ENCODE peak calls at places on chromosomes 6 and 20, in six cellular contexts. Q is transverse colon, L is cardiac fibroblast, R is neural crest cell, X is fibroblast of mammary gland, W is fibroblast of lung. I is an unnamed sample.

GRCh38 chr20:63653974-63654680 is 903 bp upstream of the STMN3 start:
- DNase-seq in Q (no peak), L (no peak), R (no peak), X (no peak), W (no peak), I (no peak)

GRCh38 chr6:15776458-15776980 is 113.7 kb upstream of the DTNBP1 start:
- DNase-seq in Q (no peak), L (no peak), R (no peak), X (no peak), W (no peak), I (no peak)

GRCh38 chr20:64223526-64224067 is 32.0 kb upstream of the PCMTD2 start:
- DNase-seq in Q (no peak), L (peak), R (peak), X (peak), W (peak), I (peak)

GRCh38 chr20:4225778-4226177 is 210.4 kb upstream of the RNF24 start:
- DNase-seq in Q (no peak), L (peak), R (no peak), X (peak), W (peak), I (no peak)

GRCh38 chr20:38423541-38423940 is 11.6 kb downstream of the SNHG17 start:
- DNase-seq in Q (no peak), L (no peak), R (no peak), X (no peak), W (no peak), I (no peak)

GRCh38 chr6:19554356-19555225 is 282.6 kb upstream of the ID4 start:
- DNase-seq in Q (no peak), L (peak), R (no peak), X (peak), W (peak), I (no peak)

GRCh38 chr6:123316733-123317323 is 319.9 kb downstream of the TRDN start:
- DNase-seq in Q (no peak), L (peak), R (no peak), X (peak), W (peak), I (no peak)

GRCh38 chr6:111265842-111266241 is 178.5 kb downstream of the SLC16A10 start:
- DNase-seq in Q (no peak), L (peak), R (no peak), X (no peak), W (peak), I (no peak)

GRCh38 chr20:32893878-32894483 is 35.3 kb downstream of the EFCAB8 start:
- DNase-seq in Q (no peak), L (peak), R (peak), X (peak), W (no peak), I (peak)

GRCh38 chr20:10754809-10755208 is 81.0 kb upstream of the JAG1 start:
- DNase-seq in Q (no peak), L (no peak), R (no peak), X (no peak), W (no peak), I (no peak)

GRCh38 chr20:45892049-45892816 is 1.1 kb downstream of the CTSA start:
- DNase-seq in Q (peak), L (peak), R (no peak), X (no peak), W (no peak), I (no peak)

GRCh38 chr20:55386686-55387085 is 618.6 kb downstream of the CBLN4 start:
- DNase-seq in Q (no peak), L (no peak), R (no peak), X (peak), W (peak), I (no peak)

GRCh38 chr6:29831776-29832175 is 4.2 kb downstream of the HLA-G start:
- DNase-seq in Q (no peak), L (no peak), R (no peak), X (peak), W (no peak), I (no peak)

GRCh38 chr6:95949985-95950384 is 65.8 kb upstream of the FUT9 start:
- DNase-seq in Q (no peak), L (no peak), R (no peak), X (no peak), W (no peak), I (no peak)

GRCh38 chr20:37262516-37262915 is 902 bp upstream of the GHRH start:
- DNase-seq in Q (no peak), L (no peak), R (no peak), X (no peak), W (no peak), I (no peak)

GRCh38 chr20:63021356-63022321 is 14.9 kb upstream of the BHLHE23 start:
- DNase-seq in Q (no peak), L (no peak), R (no peak), X (no peak), W (no peak), I (no peak)

GRCh38 chr6:134551245-134551960 is 233.5 kb upstream of the SGK1 start:
- DNase-seq in Q (no peak), L (peak), R (no peak), X (peak), W (peak), I (no peak)

GRCh38 chr6:70706491-70707123 is 38.9 kb downstream of the SMAP1 start:
- DNase-seq in Q (no peak), L (peak), R (peak), X (peak), W (peak), I (no peak)

GRCh38 chr6:139144490-139145085 is 9.7 kb downstream of the HECA start:
- DNase-seq in Q (no peak), L (no peak), R (no peak), X (no peak), W (no peak), I (no peak)

GRCh38 chr20:42191140-42191860 is 573.1 kb upstream of the CHD6 start:
- DNase-seq in Q (no peak), L (no peak), R (no peak), X (no peak), W (no peak), I (no peak)

GRCh38 chr20:904146-904545 is 12.0 kb downstream of the ANGPT4 start:
- DNase-seq in Q (no peak), L (no peak), R (no peak), X (no peak), W (no peak), I (no peak)

GRCh38 chr6:157981395-157982296 is at the start of gene SYNJ2:
- DNase-seq in Q (peak), L (peak), R (peak), X (peak), W (peak), I (peak)

GRCh38 chr6:16352821-16353438 is 114.5 kb downstream of the GMPR start:
- DNase-seq in Q (no peak), L (no peak), R (no peak), X (no peak), W (no peak), I (no peak)

GRCh38 chr6:141829566-141829965 is 303.2 kb upstream of the GJE1 start:
- DNase-seq in Q (no peak), L (no peak), R (no peak), X (no peak), W (no peak), I (no peak)

GRCh38 chr20:35326732-35327073 is 34.5 kb upstream of the FAM83C start:
- DNase-seq in Q (no peak), L (no peak), R (no peak), X (no peak), W (no peak), I (no peak)

GRCh38 chr6:138588805-138589434 is 89.6 kb upstream of the NHSL1 start:
- DNase-seq in Q (peak), L (peak), R (peak), X (peak), W (peak), I (peak)

GRCh38 chr6:42046491-42047219 is 3.7 kb upstream of the TAF8 start:
- DNase-seq in Q (no peak), L (peak), R (no peak), X (peak), W (peak), I (no peak)

GRCh38 chr20:50478162-50479036 is 31.8 kb upstream of the PTPN1 start:
- DNase-seq in Q (peak), L (peak), R (peak), X (peak), W (peak), I (peak)

GRCh38 chr6:73523434-73524123 is 2.7 kb upstream of the EEF1A1 start:
- DNase-seq in Q (peak), L (peak), R (no peak), X (peak), W (peak), I (no peak)

GRCh38 chr6:151269318-151269995 is 29.7 kb downstream of the AKAP12 start:
- DNase-seq in Q (no peak), L (peak), R (no peak), X (peak), W (peak), I (no peak)

GRCh38 chr6:168524644-168525043 is 83.7 kb downstream of the SMOC2 start:
- DNase-seq in Q (no peak), L (no peak), R (no peak), X (peak), W (no peak), I (no peak)

GRCh38 chr6:37057678-37058077 is 52.2 kb downstream of the FGD2 start:
- DNase-seq in Q (no peak), L (no peak), R (no peak), X (no peak), W (no peak), I (no peak)

GRCh38 chr6:37060195-37060559 is 54.7 kb downstream of the FGD2 start:
- DNase-seq in Q (no peak), L (peak), R (no peak), X (no peak), W (no peak), I (no peak)

GRCh38 chr6:37058084-37058586 is 52.7 kb downstream of the FGD2 start:
- DNase-seq in Q (no peak), L (peak), R (no peak), X (peak), W (peak), I (no peak)

GRCh38 chr6:37061157-37061804 is 55.8 kb downstream of the FGD2 start:
- DNase-seq in Q (no peak), L (no peak), R (no peak), X (no peak), W (no peak), I (no peak)

DNA sequence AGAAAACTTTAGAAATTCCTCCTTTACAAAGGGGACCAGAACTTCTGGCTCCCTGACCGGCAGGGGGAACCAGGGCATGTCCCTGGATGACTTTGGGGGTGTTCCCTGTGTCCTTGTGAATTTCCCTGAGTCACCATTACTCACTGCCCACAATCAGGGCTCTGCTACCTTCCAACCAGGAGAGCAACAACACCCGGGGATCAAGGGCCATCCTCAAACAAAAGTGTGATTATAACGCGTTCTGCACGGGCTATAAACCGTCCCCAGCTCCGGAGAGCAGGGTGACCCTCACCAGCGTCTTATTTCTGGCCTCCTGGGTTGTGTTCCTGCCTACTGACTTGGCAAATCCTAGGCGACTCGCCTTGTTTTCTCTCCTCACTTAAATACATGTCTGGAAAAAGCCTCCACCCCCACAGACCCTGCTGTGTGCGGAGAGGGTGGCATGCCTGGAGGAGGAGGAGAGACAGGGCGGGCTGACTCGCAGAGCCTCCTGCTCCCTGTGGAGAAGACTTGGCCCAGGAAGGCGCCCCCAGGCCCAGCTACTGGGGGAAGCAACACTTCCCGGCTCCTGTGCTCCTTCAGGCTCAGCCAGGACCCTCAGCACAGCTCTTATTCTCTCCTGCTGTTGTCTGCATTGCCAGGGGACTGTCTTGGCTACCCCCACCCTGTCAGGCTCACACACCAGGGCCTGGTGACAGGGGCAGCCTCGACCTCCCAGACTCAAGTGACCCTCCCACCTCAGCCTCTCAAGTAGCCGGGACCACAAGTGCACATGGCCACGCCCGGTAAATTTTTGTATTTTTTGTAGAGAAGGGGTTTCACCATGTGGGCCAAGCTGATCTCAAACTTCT is 54.1 kb downstream of the FGD2 start:
- DNase-seq in Q (peak), L (peak), R (peak), X (peak), W (peak), I (peak)
- TF ChIP-seq CTCF in Q (no peak), L (peak), R (peak), X (peak), W (peak), I (peak)

GRCh38 chr20:9359561-9360308 is 154.7 kb upstream of the LAMP5 start:
- DNase-seq in Q (peak), L (peak), R (peak), X (peak), W (peak), I (peak)
- TF ChIP-seq CTCF in Q (peak), L (peak), R (peak), X (peak), W (peak), I (peak)

DNA sequence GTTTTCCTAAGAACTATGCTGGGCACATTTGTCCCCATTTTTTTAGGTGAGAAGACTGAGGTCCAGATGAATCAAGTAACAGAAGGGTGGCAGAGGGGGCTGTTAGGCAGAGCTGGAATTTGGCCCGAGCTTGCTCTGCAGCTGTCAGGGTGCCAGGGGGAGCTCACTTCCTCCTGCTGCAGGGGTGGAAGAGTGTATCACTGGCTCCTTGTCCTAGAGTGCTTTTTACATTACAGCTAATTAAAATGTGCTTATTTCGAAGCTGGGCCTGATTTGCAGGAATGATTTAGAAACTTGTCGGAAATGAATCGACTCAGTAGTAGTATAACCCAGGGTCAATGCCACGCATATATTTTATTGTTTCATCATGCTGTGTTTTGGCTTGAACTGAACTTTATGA is 11.1 kb downstream of the TOX2 start:
- DNase-seq in Q (peak), L (peak), R (no peak), X (peak), W (peak), I (no peak)
- TF ChIP-seq CTCF in Q (no peak), L (no peak), R (no peak), X (no peak), W (peak), I (no peak)

GRCh38 chr6:52284460-52285173 is at the start of gene MCM3:
- DNase-seq in Q (peak), L (peak), R (peak), X (peak), W (peak), I (peak)
- TF ChIP-seq CTCF in Q (no peak), L (peak), R (no peak), X (no peak), W (no peak), I (no peak)

DNA sequence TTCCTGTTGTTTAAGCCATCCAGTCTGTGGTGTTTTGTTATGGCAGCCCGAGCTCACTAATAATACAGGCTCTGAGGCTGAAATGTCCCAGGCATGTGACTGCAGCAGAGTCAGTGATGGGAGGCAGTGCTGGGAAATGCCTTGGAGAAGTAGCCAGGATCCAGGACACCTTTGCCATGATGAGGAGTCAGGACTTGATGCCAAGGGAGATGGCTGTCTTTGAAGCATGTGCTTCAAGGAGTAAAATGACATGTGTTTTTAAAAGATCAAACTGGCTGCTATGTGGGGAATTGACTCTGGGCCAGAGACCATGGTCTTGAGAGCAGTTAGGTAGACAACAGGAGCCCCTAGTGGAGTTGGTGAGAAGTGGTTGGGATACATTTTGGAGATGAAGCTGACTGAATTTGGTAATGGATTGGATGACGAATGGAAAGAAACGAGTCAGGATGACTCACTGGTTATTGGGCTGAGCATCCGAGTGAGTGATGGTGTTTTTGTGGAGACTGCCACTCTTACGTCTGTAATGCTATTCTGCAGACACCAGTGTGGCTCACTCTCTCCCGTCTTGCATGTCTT is 322.2 kb downstream of the PLCB1 start:
- DNase-seq in Q (no peak), L (peak), R (no peak), X (peak), W (peak), I (no peak)
- TF ChIP-seq CTCF in Q (no peak), L (peak), R (peak), X (peak), W (peak), I (no peak)

GRCh38 chr6:12147557-12148316 is 135.6 kb downstream of the HIVEP1 start:
- DNase-seq in Q (no peak), L (no peak), R (no peak), X (no peak), W (peak), I (no peak)
- TF ChIP-seq CTCF in Q (no peak), L (peak), R (peak), X (peak), W (peak), I (no peak)

DNA sequence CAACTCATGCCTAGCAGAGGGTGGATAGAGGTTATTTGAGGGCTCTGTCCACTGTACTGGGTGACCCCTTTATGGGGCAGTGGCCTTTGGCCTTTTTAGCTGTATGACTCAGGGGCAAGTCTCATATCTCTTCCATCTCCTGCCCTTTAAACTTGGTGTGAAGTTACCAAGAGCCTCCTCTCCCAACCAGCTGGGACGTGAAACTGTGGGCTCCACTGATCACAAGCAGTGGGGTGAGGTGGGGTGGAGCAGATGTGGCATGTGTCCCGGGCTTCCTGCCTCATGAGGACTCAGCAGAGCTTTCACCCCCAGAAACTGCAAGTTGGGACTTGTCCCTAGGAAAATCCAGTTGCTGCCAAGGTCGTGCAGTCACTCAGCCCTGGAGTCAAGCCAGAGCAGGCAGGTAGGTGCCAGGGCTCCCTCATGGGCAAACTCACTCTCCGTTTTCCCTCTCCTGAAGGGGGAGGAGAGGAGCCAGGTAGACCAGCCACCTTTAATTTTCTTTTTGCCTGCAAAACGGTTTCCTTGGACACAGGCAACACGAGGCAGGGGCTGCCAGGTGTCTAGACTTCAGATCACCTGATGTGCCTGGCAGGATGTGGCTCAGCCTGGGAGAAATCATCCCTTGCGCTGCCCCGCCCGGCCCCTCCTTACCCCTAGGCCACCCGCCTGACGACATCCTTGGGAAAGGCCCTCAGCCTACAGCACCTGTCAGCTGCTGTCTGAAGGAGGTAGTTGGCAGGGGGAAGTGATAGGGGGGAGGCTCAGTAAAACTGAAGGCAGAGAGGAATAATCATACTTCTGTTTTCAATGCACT is 4.0 kb downstream of the CDKN1A start:
- DNase-seq in Q (peak), L (no peak), R (no peak), X (no peak), W (no peak), I (no peak)
- TF ChIP-seq CTCF in Q (no peak), L (no peak), R (no peak), X (no peak), W (no peak), I (no peak)

GRCh38 chr6:64250126-64250525 is 614.5 kb downstream of the PHF3 start:
- DNase-seq in Q (no peak), L (no peak), R (no peak), X (no peak), W (peak), I (no peak)
- TF ChIP-seq CTCF in Q (no peak), L (peak), R (peak), X (peak), W (no peak), I (no peak)

DNA sequence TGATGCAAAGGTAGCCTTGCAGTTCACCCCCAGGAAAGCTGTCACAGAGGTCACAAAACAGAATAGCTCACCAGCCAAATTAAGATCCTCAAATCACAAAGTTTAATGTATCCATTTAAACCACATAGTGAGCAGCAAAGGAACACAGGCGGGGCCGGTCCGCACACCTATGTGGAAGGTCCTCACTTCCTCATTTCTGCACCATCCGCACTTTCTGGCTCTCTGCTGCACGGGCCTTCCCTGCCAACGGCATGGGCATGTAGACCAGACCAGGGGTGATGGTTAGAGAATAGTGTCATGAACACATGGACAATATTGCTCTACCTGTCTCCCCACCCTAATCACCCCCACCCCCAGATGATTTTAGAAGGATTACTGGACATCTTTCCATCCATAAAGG is 12.1 kb upstream of the TBXT start:
- DNase-seq in Q (no peak), L (no peak), R (no peak), X (no peak), W (no peak), I (no peak)
- TF ChIP-seq CTCF in Q (no peak), L (no peak), R (no peak), X (no peak), W (no peak), I (no peak)